ENCODE peak calls at places on chromosomes 11 and 22, in ten cellular contexts. R, L, X, O, Q, I, J, Y, F and C are unnamed samples.

GRCh38 chr22:43088616-43088978 is 594 bp downstream of the TTLL1 start:
- DNase-seq in R (no peak), L (no peak), X (no peak), O (no peak), Q (no peak), I (no peak), J (no peak), Y (no peak), F (no peak), C (no peak)

GRCh38 chr22:50672471-50673230 is at the start of gene SHANK3:
- DNase-seq in R (no peak), L (peak; percentile 55), X (no peak), O (peak; percentile 89), Q (no peak), I (no peak), J (no peak), Y (no peak), F (no peak), C (peak; percentile 92)

GRCh38 chr11:17230867-17231851 is 23.4 kb upstream of the PIK3C2A start:
- DNase-seq in R (no peak), L (no peak), X (no peak), O (no peak), Q (no peak), I (no peak), J (no peak), Y (no peak), F (no peak), C (no peak)

GRCh38 chr11:45924036-45924915 is 1.8 kb downstream of the LARGE2 start:
- DNase-seq in R (no peak), L (peak; percentile 34), X (no peak), O (no peak), Q (no peak), I (no peak), J (no peak), Y (no peak), F (no peak), C (no peak)

GRCh38 chr22:29912605-29913398 is 29.8 kb downstream of the MTMR3 start:
- DNase-seq in R (no peak), L (no peak), X (no peak), O (no peak), Q (no peak), I (peak; percentile 72), J (no peak), Y (no peak), F (peak; percentile 14), C (no peak)

GRCh38 chr22:28989035-28989464 is 72.6 kb downstream of the C22orf31 start:
- DNase-seq in R (no peak), L (no peak), X (peak; percentile 6), O (no peak), Q (no peak), I (no peak), J (no peak), Y (no peak), F (peak; percentile 53), C (no peak)

GRCh38 chr11:87290304-87290922 is 252.7 kb downstream of the TMEM135 start:
- DNase-seq in R (no peak), L (peak; percentile 49), X (no peak), O (no peak), Q (no peak), I (peak; percentile 58), J (no peak), Y (no peak), F (peak; percentile 63), C (peak; percentile 75)

GRCh38 chr22:42489000-42489399 is 30.6 kb downstream of the RRP7A start:
- DNase-seq in R (no peak), L (no peak), X (no peak), O (no peak), Q (no peak), I (no peak), J (no peak), Y (no peak), F (no peak), C (no peak)

GRCh38 chr11:111911563-111912401 is at the start of gene CRYAB:
- DNase-seq in R (peak; percentile 96), L (no peak), X (no peak), O (peak; percentile 90), Q (no peak), I (peak; percentile 94), J (peak; percentile 86), Y (no peak), F (peak; percentile 98), C (no peak)

GRCh38 chr22:37609240-37610152 is 862 bp downstream of the GGA1 start:
- DNase-seq in R (no peak), L (peak; percentile 74), X (no peak), O (no peak), Q (no peak), I (no peak), J (peak; percentile 22), Y (no peak), F (peak; percentile 27), C (no peak)